ENCODE peak calls at places on chromosomes 7 and 10, in four cellular contexts. A, L, D and J are unnamed samples. For H3K36me3, the result is how much of the 10 kb centered on the place peaks cover.

GRCh38 chr7:149642579-149642978 is 130.8 kb downstream of the ZNF467 start:
- DNase-seq in D (no peak), L (no peak), A (no peak), J (no peak)

GRCh38 chr7:44132039-44132438 is 8.7 kb upstream of the POLD2 start:
- DNase-seq in A (no peak), D (peak), L (no peak), J (no peak)

GRCh38 chr7:30722671-30723070 is 29.3 kb upstream of the INMT start:
- DNase-seq in D (no peak), L (no peak), A (no peak), J (no peak)

GRCh38 chr10:24952701-24953349 is 419 bp upstream of the PRTFDC1 start:
- DNase-seq in L (peak), A (no peak), D (peak), J (peak)

GRCh38 chr7:44257618-44258422 is 57.0 kb downstream of the YKT6 start:
- DNase-seq in A (peak), D (no peak), L (peak), J (no peak)

GRCh38 chr7:134140889-134141867 is 14.0 kb downstream of the LRGUK start:
- DNase-seq in D (peak), A (no peak), L (peak), J (peak)

GRCh38 chr10:110481948-110482347 is 15.8 kb upstream of the DUSP5 start:
- DNase-seq in A (no peak), L (no peak), D (no peak), J (no peak)

GRCh38 chr7:26993816-26994810 is 101.7 kb downstream of the HOXA1 start:
- DNase-seq in A (no peak), D (no peak), L (no peak), J (no peak)

GRCh38 chr10:131980757-131981428 is 830 bp downstream of the BNIP3 start:
- DNase-seq in A (no peak), L (no peak), D (peak), J (no peak)

GRCh38 chr10:110679633-110680472 is 35.7 kb downstream of the RBM20 start:
- DNase-seq in L (no peak), A (no peak), D (no peak), J (no peak)

GRCh38 chr7:17598846-17599245 is 300.4 kb downstream of the AHR start:
- DNase-seq in D (no peak), A (no peak), L (no peak), J (no peak)

GRCh38 chr7:74718336-74718735 is 55.5 kb upstream of the NCF1 start:
- DNase-seq in A (no peak), L (no peak), D (no peak), J (no peak)

GRCh38 chr7:74722045-74722603 is 51.7 kb upstream of the NCF1 start:
- DNase-seq in L (no peak), A (no peak), D (no peak), J (no peak)

GRCh38 chr7:74713567-74713966 is 56.0 kb downstream of the GTF2I start:
- DNase-seq in D (no peak), L (no peak), A (no peak), J (no peak)

DNA sequence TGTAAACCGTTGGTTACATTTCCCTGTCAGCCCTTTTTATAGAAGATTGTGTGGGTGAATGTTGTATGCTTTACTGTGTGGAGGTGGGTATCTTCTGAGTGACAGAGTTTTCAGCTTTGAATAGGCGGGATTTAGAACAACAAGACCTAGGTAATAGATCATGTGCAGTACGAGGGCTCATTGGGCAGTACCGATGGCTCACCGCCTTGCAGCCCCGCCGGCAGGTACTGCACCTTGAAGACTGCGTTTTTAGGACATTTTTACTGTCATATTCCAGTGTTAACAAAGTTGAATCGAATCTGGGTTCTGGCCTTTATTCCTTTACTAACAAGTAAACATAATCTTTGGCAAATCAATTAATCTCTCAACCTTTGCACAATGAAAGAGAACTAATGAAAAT is 55.9 kb upstream of the NCF1 start:
- DNase-seq in D (no peak), L (no peak), A (no peak), J (no peak)
- H3K36me3 ChIP-seq in D (under half), L (under half), A (under half), J (under half)

DNA sequence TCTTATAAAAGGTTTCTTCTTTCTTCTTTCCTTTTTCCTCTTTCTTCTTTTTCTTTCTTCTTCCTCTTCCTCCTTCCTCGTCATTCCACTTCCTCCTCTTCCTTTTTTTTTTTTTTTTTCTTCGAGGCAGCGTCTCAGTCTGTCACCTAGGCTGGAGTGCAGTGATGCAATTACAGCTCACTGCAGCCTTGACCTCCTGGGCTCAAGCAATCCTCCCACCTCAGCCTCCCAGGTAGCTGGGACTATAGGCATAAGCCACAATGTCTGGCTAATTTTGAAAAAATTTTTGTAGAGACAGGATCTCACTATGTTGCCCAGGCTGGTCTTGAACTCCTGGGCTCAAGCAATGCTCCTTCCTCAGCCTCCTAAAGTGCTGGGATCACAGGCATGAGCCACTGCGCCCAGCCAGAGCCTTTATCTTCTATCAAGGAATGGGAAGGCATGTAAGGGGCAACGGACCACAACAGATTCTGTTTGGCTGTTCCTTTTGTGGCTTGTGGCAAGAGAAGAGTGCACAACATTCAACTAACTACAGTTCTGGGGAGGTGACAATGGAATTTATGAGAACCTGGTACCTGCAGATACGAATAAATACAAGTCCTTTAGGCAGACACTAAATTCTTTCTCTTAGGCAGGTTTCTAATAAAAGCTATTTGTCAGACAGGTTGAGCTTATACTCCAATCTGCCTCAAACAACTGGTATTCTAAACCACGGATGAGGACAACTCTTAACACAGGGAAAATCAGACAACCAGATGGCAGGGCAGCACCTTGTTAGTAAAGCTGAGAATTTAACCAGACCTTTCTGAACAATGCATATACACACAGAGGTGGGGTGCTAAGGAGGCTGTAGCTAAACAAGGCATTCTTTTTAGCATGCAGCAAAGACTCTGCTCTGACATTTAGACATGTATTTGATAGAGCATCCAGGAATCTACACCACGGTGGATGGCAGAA is 100.3 kb downstream of the DOCK4 start:
- DNase-seq in L (no peak), A (no peak), D (no peak), J (no peak)
- H3K36me3 ChIP-seq in L (under half), A (under half), D (under half), J (under half)

GRCh38 chr7:75555736-75556135 is 63.6 kb downstream of the SPDYE5 start:
- DNase-seq in L (no peak), D (no peak), A (no peak), J (no peak)
- H3K36me3 ChIP-seq in L (under half), D (under half), A (half or more), J (under half)

GRCh38 chr10:69104994-69105790 is 17.3 kb downstream of the SRGN start:
- DNase-seq in A (no peak), D (no peak), L (no peak), J (peak)

GRCh38 chr10:69100136-69100872 is 12.4 kb downstream of the SRGN start:
- DNase-seq in L (no peak), D (no peak), A (no peak), J (no peak)

GRCh38 chr10:69101451-69102095 is 13.7 kb downstream of the SRGN start:
- DNase-seq in A (no peak), L (no peak), D (no peak), J (peak)

GRCh38 chr10:69103784-69104183 is 15.9 kb downstream of the SRGN start:
- DNase-seq in A (no peak), L (no peak), D (no peak), J (no peak)

GRCh38 chr10:69102429-69102828 is 14.5 kb downstream of the SRGN start:
- DNase-seq in A (no peak), L (no peak), D (no peak), J (peak)
- H3K36me3 ChIP-seq in A (under half), L (under half), D (under half), J (under half)

DNA sequence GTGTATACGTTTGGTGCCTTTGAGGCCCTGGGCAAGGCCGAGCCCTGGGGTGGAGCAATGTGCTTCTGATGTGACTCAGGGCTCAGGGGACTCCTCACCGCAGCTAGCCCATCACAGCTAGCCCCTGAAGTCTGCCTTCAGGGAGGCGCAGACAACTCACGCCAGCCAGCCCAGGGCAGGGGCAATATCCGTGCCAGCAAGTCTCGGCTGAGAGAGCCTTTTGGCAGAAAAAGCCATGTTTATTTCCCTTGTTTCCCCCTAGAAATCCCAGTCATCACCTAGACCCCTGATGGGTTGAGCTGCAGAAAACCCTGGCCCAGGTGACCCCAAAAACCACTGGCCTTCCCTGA is 90.4 kb downstream of the CHST15 start:
- DNase-seq in D (no peak), L (no peak), A (no peak), J (no peak)
- H3K36me3 ChIP-seq in D (under half), L (under half), A (under half), J (under half)

DNA sequence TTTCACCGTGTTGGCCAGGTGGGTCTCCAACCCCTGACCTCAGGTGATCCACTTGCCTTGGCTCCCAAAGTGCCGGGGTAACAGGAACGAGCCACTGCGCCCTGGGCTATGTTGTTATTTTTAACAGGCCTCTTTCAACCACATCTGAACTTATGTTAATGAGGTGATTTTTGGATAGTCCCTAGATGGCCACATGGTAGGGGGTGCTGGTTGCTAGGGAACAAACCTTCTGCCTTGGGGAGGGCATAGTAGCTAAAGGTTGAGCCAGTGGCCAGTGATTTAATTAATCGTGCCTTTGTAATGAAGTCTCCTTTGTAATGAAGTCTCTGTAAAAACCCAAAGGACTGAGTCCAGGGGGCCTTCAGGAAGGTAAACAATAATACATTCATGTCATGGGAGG is 9.1 kb downstream of the COMTD1 start:
- DNase-seq in A (no peak), L (no peak), D (no peak), J (peak)
- H3K36me3 ChIP-seq in A (under half), L (half or more), D (under half), J (under half)